ENCODE peak calls at places on chromosomes 2 and 18, in nine cellular contexts. F is brain microvascular endothelial cell, R is neural crest cell, K is Peyer's patch, N is IMR-90, M is dorsolateral prefrontal cortex, P is prostate gland, Y is heart right ventricle, S is sigmoid colon. G is an unnamed sample.

GRCh38 chr2:214196260-214196659 is 214.6 kb upstream of the VWC2L start:
- DNase-seq in F (no peak), R (no peak), K (no peak), N (no peak), M (no peak), P (no peak), Y (no peak), S (no peak), G (no peak)

GRCh38 chr2:165874445-165875039 is 79.0 kb downstream of the TTC21B start:
- DNase-seq in F (peak), R (no peak), K (no peak), N (peak), M (no peak), P (peak), Y (no peak), S (no peak), G (no peak)

GRCh38 chr2:85756822-85757435 is 3.1 kb downstream of the ATOH8 start:
- DNase-seq in F (no peak), R (no peak), K (no peak), N (no peak), M (no peak), P (no peak), Y (no peak), S (no peak), G (no peak)

GRCh38 chr18:55500316-55501086 is 87.5 kb downstream of the TCF4 start:
- DNase-seq in F (no peak), R (no peak), K (no peak), N (peak), M (no peak), P (no peak), Y (no peak), S (no peak), G (no peak)

GRCh38 chr2:40179801-40180200 is 272.1 kb downstream of the SLC8A1 start:
- DNase-seq in F (no peak), R (no peak), K (no peak), N (no peak), M (no peak), P (no peak), Y (no peak), S (no peak), G (no peak)

GRCh38 chr2:9163306-9164111 is 43.1 kb upstream of the ASAP2 start:
- DNase-seq in F (no peak), R (no peak), K (no peak), N (peak), M (no peak), P (no peak), Y (no peak), S (no peak), G (no peak)

GRCh38 chr18:35513181-35513932 is 15.6 kb upstream of the INO80C start:
- DNase-seq in F (peak), R (no peak), K (no peak), N (peak), M (no peak), P (no peak), Y (no peak), S (no peak), G (no peak)

GRCh38 chr2:134359367-134360081 is 105.7 kb downstream of the MGAT5 start:
- DNase-seq in F (no peak), R (no peak), K (peak), N (peak), M (no peak), P (no peak), Y (no peak), S (peak), G (no peak)

GRCh38 chr18:32425466-32425865 is 45.2 kb downstream of the GAREM1 start:
- DNase-seq in F (peak), R (no peak), K (no peak), N (peak), M (no peak), P (no peak), Y (no peak), S (no peak), G (no peak)

GRCh38 chr2:42072349-42073118 is 24.7 kb downstream of the PKDCC start:
- DNase-seq in F (no peak), R (no peak), K (peak), N (peak), M (no peak), P (no peak), Y (no peak), S (no peak), G (peak)

GRCh38 chr2:46165916-46166315 is 131.3 kb upstream of the EPAS1 start:
- DNase-seq in F (no peak), R (no peak), K (no peak), N (no peak), M (no peak), P (no peak), Y (no peak), S (no peak), G (no peak)

GRCh38 chr2:195370167-195370943 is 286.7 kb upstream of the SLC39A10 start:
- DNase-seq in F (no peak), R (no peak), K (no peak), N (no peak), M (no peak), P (peak), Y (no peak), S (no peak), G (no peak)

GRCh38 chr2:11121099-11121822 is 34.0 kb upstream of the SLC66A3 start:
- DNase-seq in F (no peak), R (no peak), K (no peak), N (peak), M (no peak), P (no peak), Y (no peak), S (no peak), G (no peak)

GRCh38 chr2:63192169-63192888 is 141.7 kb downstream of the OTX1 start:
- DNase-seq in F (no peak), R (no peak), K (no peak), N (no peak), M (no peak), P (no peak), Y (no peak), S (no peak), G (no peak)

GRCh38 chr2:99421469-99421868 is 68.3 kb downstream of the REV1 start:
- DNase-seq in F (peak), R (no peak), K (no peak), N (peak), M (no peak), P (no peak), Y (no peak), S (no peak), G (no peak)

GRCh38 chr2:18855027-18855426 is 265.7 kb upstream of the NT5C1B start:
- DNase-seq in F (peak), R (no peak), K (no peak), N (peak), M (no peak), P (no peak), Y (no peak), S (no peak), G (no peak)

GRCh38 chr18:11145413-11146191 is 3.8 kb downstream of the PIEZO2 start:
- DNase-seq in F (no peak), R (no peak), K (no peak), N (no peak), M (no peak), P (no peak), Y (no peak), S (no peak), G (no peak)

GRCh38 chr2:70425682-70426301 is 123.9 kb upstream of the FAM136A start:
- DNase-seq in F (no peak), R (no peak), K (no peak), N (no peak), M (no peak), P (peak), Y (no peak), S (no peak), G (no peak)

GRCh38 chr18:424071-424868 is 76.2 kb downstream of the COLEC12 start:
- DNase-seq in F (peak), R (no peak), K (no peak), N (no peak), M (no peak), P (no peak), Y (no peak), S (no peak), G (no peak)

GRCh38 chr2:26469955-26470354 is 8.0 kb downstream of the OTOF start:
- DNase-seq in F (no peak), R (no peak), K (no peak), N (no peak), M (no peak), P (no peak), Y (no peak), S (no peak), G (no peak)

GRCh38 chr2:26471278-26471677 is 6.6 kb downstream of the OTOF start:
- DNase-seq in F (no peak), R (no peak), K (no peak), N (no peak), M (no peak), P (no peak), Y (no peak), S (no peak), G (no peak)

GRCh38 chr2:26471766-26472706 is 5.9 kb downstream of the OTOF start:
- DNase-seq in F (no peak), R (no peak), K (no peak), N (no peak), M (no peak), P (no peak), Y (no peak), S (no peak), G (no peak)

GRCh38 chr2:26469092-26469710 is 8.7 kb downstream of the OTOF start:
- DNase-seq in F (peak), R (peak), K (peak), N (peak), M (no peak), P (no peak), Y (no peak), S (no peak), G (peak)

DNA sequence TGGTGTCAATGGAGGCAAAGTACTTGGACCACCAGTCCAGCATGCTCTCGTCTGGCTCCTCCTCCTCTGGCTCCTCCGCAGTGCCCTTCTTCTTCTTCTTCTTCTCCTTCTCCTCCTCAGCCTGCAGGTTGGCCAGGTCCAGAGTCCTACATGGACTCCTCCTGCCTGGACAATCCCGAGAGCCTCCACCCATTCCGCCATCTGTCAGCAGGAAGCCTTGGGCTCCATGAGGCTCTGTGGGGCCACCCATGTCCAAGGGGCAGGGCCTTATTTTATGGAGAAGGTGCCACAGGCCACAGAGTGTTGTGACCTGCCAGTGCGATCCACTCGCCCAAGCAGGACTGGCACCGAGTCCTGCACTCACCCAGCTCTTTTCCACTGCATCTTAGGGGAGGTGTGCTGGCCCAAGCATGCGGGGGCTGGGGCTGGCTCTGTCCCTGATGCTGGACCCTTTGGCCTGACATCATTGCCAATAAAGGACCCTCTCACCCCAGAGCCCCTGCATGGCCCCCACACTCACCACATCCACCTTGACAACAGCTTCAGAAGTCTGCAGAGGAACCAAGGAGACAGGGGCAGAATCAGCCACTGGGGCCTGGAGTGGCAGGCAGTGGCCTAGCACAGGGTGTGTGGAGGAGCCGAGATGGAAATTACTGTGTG is 7.2 kb downstream of the OTOF start:
- DNase-seq in F (no peak), R (no peak), K (no peak), N (no peak), M (no peak), P (no peak), Y (no peak), S (no peak), G (no peak)
- TF ChIP-seq CTCF in F (no peak), R (no peak), K (no peak), N (no peak), M (no peak), P (no peak), Y (no peak), S (no peak), G (no peak)

GRCh38 chr2:109616184-109616583 is 2.0 kb downstream of the SOWAHC start:
- DNase-seq in F (no peak), R (no peak), K (no peak), N (no peak), M (no peak), P (no peak), Y (no peak), S (no peak), G (no peak)

GRCh38 chr2:109612991-109613921 is 510 bp downstream of the SEPTIN10 start:
- DNase-seq in F (peak), R (no peak), K (peak), N (peak), M (no peak), P (peak), Y (peak), S (peak), G (peak)

GRCh38 chr2:109613922-109614714 is at the start of the genes SEPTIN10 and SOWAHC:
- DNase-seq in F (peak), R (peak), K (peak), N (peak), M (peak), P (peak), Y (peak), S (peak), G (peak)

GRCh38 chr2:109614715-109615636 is 812 bp downstream of the SOWAHC start:
- DNase-seq in F (no peak), R (peak), K (peak), N (no peak), M (no peak), P (no peak), Y (peak), S (peak), G (peak)

DNA sequence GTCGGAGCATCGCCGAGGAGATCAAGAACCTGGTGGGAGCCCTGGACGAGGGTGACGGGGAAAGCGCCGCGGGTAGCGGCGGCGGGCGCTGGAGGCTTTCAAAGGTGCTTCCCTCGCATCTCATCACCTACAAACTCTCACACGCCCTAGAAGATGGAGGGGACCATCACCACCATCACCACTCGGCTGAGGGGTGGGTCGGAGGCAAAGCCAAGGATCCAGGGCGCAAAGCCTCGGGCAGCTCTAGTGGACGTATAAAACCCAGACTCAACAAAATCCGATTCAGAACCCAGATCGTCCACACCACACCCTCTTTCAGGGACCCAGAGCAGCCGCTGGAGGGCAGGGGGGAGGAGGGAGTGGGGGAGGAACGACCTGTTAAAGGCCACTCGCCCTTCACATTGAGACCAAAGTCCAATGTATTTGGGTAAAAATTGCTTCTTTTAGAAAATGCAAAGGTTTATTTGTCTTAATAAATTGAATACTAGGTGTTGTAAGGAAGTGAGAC is 1.5 kb downstream of the SOWAHC start:
- DNase-seq in F (no peak), R (no peak), K (peak), N (no peak), M (no peak), P (no peak), Y (no peak), S (no peak), G (no peak)
- TF ChIP-seq CTCF in F (peak), R (no peak), K (peak), N (no peak), M (no peak), P (no peak), Y (no peak), S (no peak), G (no peak)

GRCh38 chr18:63890950-63891304 is 3.4 kb downstream of the SERPINB2 start:
- DNase-seq in F (no peak), R (no peak), K (no peak), N (peak), M (no peak), P (no peak), Y (no peak), S (no peak), G (no peak)
- TF ChIP-seq CTCF in F (no peak), R (no peak), K (peak), N (peak), M (no peak), P (no peak), Y (no peak), S (no peak), G (no peak)

DNA sequence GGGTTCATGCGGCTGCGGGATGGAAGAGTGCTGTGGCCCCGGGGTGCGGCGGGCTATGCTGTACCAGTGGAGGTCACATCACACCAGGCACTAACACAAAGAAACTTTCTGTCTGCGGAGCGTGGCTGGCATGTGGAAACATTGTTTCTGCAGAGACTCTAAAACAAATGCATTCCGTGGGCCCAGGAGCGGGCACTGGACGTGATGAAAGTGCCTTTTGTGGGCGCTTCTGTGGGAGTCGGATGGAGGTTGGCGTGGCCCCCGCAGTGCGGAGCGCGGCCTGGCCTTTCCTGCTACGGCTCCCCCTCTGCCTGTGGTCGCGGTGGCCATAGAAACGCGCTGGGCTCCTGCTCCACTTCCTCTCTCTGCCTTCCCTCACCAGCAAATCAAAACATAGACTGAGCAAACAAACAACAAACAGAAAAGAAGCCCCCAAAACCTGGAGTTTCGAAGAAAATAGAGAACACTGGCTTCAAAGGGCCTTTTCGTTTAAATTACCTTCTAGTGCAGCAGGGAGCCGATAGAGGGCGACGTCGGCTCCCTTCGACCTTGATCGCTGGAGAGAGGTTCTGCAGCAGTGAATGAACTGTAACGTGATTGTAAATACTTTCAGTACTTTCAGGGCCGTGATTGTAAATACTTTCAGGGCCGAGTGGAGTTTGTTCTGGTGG is 51.4 kb downstream of the KIF5C start:
- DNase-seq in F (no peak), R (peak), K (no peak), N (peak), M (peak), P (no peak), Y (no peak), S (no peak), G (peak)
- TF ChIP-seq CTCF in F (peak), R (peak), K (peak), N (peak), M (peak), P (peak), Y (peak), S (no peak), G (peak)

GRCh38 chr2:240983361-240983995 is 14.9 kb upstream of the SNED1 start:
- DNase-seq in F (no peak), R (no peak), K (peak), N (peak), M (no peak), P (peak), Y (no peak), S (peak), G (peak)
- TF ChIP-seq CTCF in F (peak), R (peak), K (peak), N (peak), M (no peak), P (peak), Y (peak), S (no peak), G (peak)

G was measured in testis.